ENCODE peak calls at places on chromosomes 13 and 19, in nine cellular contexts. K, F, W, X, B, S, A, N and G are unnamed samples.
A peak's percentile ranks its signal among the peaks of the same experiment; 100 is the strongest.

GRCh38 chr19:35882074-35882832 is 13.9 kb downstream of the APLP1 start:
- DNase-seq in F (no peak), X (no peak), N (no peak), B (peak; percentile 53), S (peak; percentile 39), W (peak; percentile 67), A (no peak), K (peak; percentile 73), G (peak; percentile 66)

GRCh38 chr19:16587031-16588023 is 15.1 kb upstream of the SLC35E1 start:
- DNase-seq in W (no peak), F (no peak), N (peak; percentile 63), B (no peak), S (peak; percentile 36), A (peak; percentile 44), X (no peak), K (peak; percentile 69), G (no peak)

GRCh38 chr19:18802354-18802753 is 11.2 kb upstream of the COMP start:
- DNase-seq in X (no peak), K (no peak), F (no peak), A (no peak), N (peak; percentile 87), W (no peak), S (no peak), B (no peak), G (peak; percentile 48)

GRCh38 chr19:47019431-47020041 is at the start of gene NPAS1:
- DNase-seq in B (no peak), W (no peak), X (no peak), N (peak; percentile 85), F (no peak), K (no peak), A (no peak), S (no peak), G (peak; percentile 80)

GRCh38 chr19:33365676-33366075 is 7.8 kb upstream of the CEBPG start:
- DNase-seq in W (no peak), X (no peak), A (no peak), B (no peak), S (no peak), K (no peak), F (no peak), N (no peak), G (no peak)

GRCh38 chr19:57560049-57560491 is 407 bp upstream of the ZNF550 start:
- DNase-seq in B (peak; percentile 81), A (no peak), N (no peak), S (no peak), W (peak; percentile 55), F (no peak), X (no peak), K (peak; percentile 79), G (peak; percentile 30)

GRCh38 chr19:55118401-55118991 is 1.1 kb upstream of the PPP1R12C start:
- DNase-seq in F (peak; percentile 77), A (no peak), X (no peak), W (peak; percentile 77), B (peak; percentile 40), S (no peak), N (peak; percentile 94), K (peak; percentile 36), G (no peak)

GRCh38 chr19:1855828-1856255 is 7.5 kb downstream of the KLF16 start:
- DNase-seq in N (peak; percentile 65), K (no peak), F (no peak), X (no peak), B (no peak), A (no peak), S (no peak), W (no peak), G (no peak)

GRCh38 chr13:62320129-62320724 is 904.6 kb upstream of the PCDH20 start:
- DNase-seq in B (peak; percentile 45), A (no peak), F (no peak), W (no peak), N (no peak), X (no peak), S (no peak), K (peak; percentile 60), G (peak; percentile 26)